ENCODE peak calls at places on chromosomes 12 and 14, in four cellular contexts. I is foreskin fibroblast, F is ovary, D is PC-9. T is an unnamed sample.

GRCh38 chr12:110575326-110575725 is 7.8 kb downstream of the PPTC7 start:
- DNase-seq in I (no peak), F (no peak), D (peak), T (no peak)

GRCh38 chr12:15830538-15830937 is 41.4 kb upstream of the EPS8 start:
- DNase-seq in I (no peak), F (no peak), D (no peak), T (no peak)

GRCh38 chr14:91257328-91258020 is 13.0 kb upstream of the GPR68 start:
- DNase-seq in I (no peak), F (no peak), D (no peak), T (no peak)

GRCh38 chr12:87155616-87156015 is 873.6 kb downstream of the C12orf50 start:
- DNase-seq in I (no peak), F (no peak), D (peak), T (no peak)

GRCh38 chr12:10305411-10305810 is 2.3 kb upstream of the KLRD1 start:
- DNase-seq in I (no peak), F (no peak), D (no peak), T (no peak)

GRCh38 chr12:122421815-122422737 is at the start of gene CLIP1:
- DNase-seq in I (peak), F (peak), D (peak), T (peak)

GRCh38 chr12:29148958-29149690 is at the start of gene FAR2:
- DNase-seq in I (peak), F (peak), D (peak), T (peak)

GRCh38 chr14:81727243-81727642 is 193.6 kb upstream of the SEL1L start:
- DNase-seq in I (no peak), F (no peak), D (no peak), T (no peak)

GRCh38 chr12:91219919-91220318 is 37.3 kb upstream of the DCN start:
- DNase-seq in I (no peak), F (no peak), D (no peak), T (no peak)

GRCh38 chr12:64675795-64676194 is 65.5 kb downstream of the RASSF3 start:
- DNase-seq in I (no peak), F (no peak), D (peak), T (no peak)

GRCh38 chr12:79367016-79367575 is 323.7 kb downstream of the PAWR start:
- DNase-seq in I (no peak), F (no peak), D (peak), T (no peak)

GRCh38 chr12:116182359-116183063 is 95.0 kb downstream of the MED13L start:
- DNase-seq in I (no peak), F (no peak), D (no peak), T (no peak)

GRCh38 chr12:87119713-87120112 is 863.5 kb upstream of the MGAT4C start:
- DNase-seq in I (no peak), F (no peak), D (no peak), T (no peak)

GRCh38 chr14:105888784-105889665 is 362.6 kb downstream of the TMEM121 start:
- DNase-seq in I (no peak), F (peak), D (no peak), T (no peak)

GRCh38 chr12:19894049-19894448 is 454.8 kb downstream of the AEBP2 start:
- DNase-seq in I (no peak), F (no peak), D (no peak), T (no peak)

GRCh38 chr14:90641111-90642010 is 174.9 kb downstream of the TTC7B start:
- DNase-seq in I (no peak), F (no peak), D (no peak), T (peak)

GRCh38 chr12:106583578-106584103 is 837 bp downstream of the RFX4 start:
- DNase-seq in I (no peak), F (no peak), D (no peak), T (peak)

GRCh38 chr12:54019111-54019811 is 9.0 kb upstream of the HOXC6 start:
- DNase-seq in I (no peak), F (peak), D (no peak), T (no peak)

GRCh38 chr14:20614038-20614840 is 23.1 kb upstream of the RNASE12 start:
- DNase-seq in I (no peak), F (peak), D (no peak), T (no peak)

GRCh38 chr12:105761075-105761474 is 377.7 kb downstream of the NUAK1 start:
- DNase-seq in I (no peak), F (no peak), D (no peak), T (no peak)

GRCh38 chr14:66831190-66831589 is 323.2 kb downstream of the GPHN start:
- DNase-seq in I (no peak), F (no peak), D (no peak), T (no peak)

GRCh38 chr12:67634167-67634793 is 14.3 kb upstream of the DYRK2 start:
- DNase-seq in I (no peak), F (no peak), D (no peak), T (no peak)

GRCh38 chr12:6062427-6063378 is 61.8 kb downstream of the VWF start:
- DNase-seq in I (peak), F (no peak), D (no peak), T (peak)

GRCh38 chr12:953776-954175 is 4.3 kb upstream of the RAD52 start:
- DNase-seq in I (peak), F (no peak), D (peak), T (no peak)

GRCh38 chr12:108702534-108702933 is 28.8 kb downstream of the CORO1C start:
- DNase-seq in I (no peak), F (no peak), D (no peak), T (no peak)

GRCh38 chr14:93566065-93566693 is 135.4 kb downstream of the UNC79 start:
- DNase-seq in I (no peak), F (no peak), D (no peak), T (no peak)

GRCh38 chr14:68557648-68558047 is 235.2 kb downstream of the ZFP36L1 start:
- DNase-seq in I (no peak), F (no peak), D (no peak), T (no peak)

GRCh38 chr12:76108356-76108755 is 23.9 kb upstream of the NAP1L1 start:
- DNase-seq in I (no peak), F (no peak), D (peak), T (no peak)

GRCh38 chr12:104177336-104177662 is 38.3 kb upstream of the TXNRD1 start:
- DNase-seq in I (no peak), F (no peak), D (no peak), T (no peak)

GRCh38 chr12:49554266-49554665 is 13.7 kb downstream of the MCRS1 start:
- DNase-seq in I (no peak), F (no peak), D (no peak), T (no peak)

GRCh38 chr12:57549909-57550627 is at the start of gene KIF5A:
- DNase-seq in I (no peak), F (no peak), D (no peak), T (peak)

GRCh38 chr14:90087433-90087832 is 25.6 kb downstream of the KCNK13 start:
- DNase-seq in I (peak), F (no peak), D (peak), T (no peak)

GRCh38 chr14:37583358-37584210 is 11.5 kb downstream of the FOXA1 start:
- DNase-seq in I (no peak), F (no peak), D (no peak), T (no peak)

GRCh38 chr14:75200451-75200850 is 24.0 kb upstream of the TMED10 start:
- DNase-seq in I (no peak), F (no peak), D (peak), T (no peak)

GRCh38 chr12:45125997-45126396 is 75.1 kb upstream of the DBX2 start:
- DNase-seq in I (no peak), F (no peak), D (peak), T (no peak)
- TF ChIP-seq CTCF in I (no peak), F (no peak), D (no peak), T (no peak)

GRCh38 chr14:101380512-101380911 is 180.8 kb upstream of the DIO3 start:
- DNase-seq in I (no peak), F (no peak), D (no peak), T (no peak)

GRCh38 chr14:101377069-101377468 is 184.2 kb upstream of the DIO3 start:
- DNase-seq in I (no peak), F (no peak), D (no peak), T (no peak)

GRCh38 chr14:101379842-101380241 is 181.5 kb upstream of the DIO3 start:
- DNase-seq in I (no peak), F (no peak), D (no peak), T (no peak)

GRCh38 chr14:101383737-101384338 is 177.5 kb upstream of the DIO3 start:
- DNase-seq in I (no peak), F (no peak), D (no peak), T (no peak)

GRCh38 chr14:101380940-101381339 is 180.4 kb upstream of the DIO3 start:
- DNase-seq in I (no peak), F (no peak), D (no peak), T (no peak)
- TF ChIP-seq CTCF in I (no peak), F (no peak), D (no peak), T (no peak)

GRCh38 chr12:61538951-61539350 is 721.3 kb upstream of the USP15 start:
- DNase-seq in I (no peak), F (no peak), D (no peak), T (no peak)
- TF ChIP-seq CTCF in I (no peak), F (no peak), D (peak), T (peak)

DNA sequence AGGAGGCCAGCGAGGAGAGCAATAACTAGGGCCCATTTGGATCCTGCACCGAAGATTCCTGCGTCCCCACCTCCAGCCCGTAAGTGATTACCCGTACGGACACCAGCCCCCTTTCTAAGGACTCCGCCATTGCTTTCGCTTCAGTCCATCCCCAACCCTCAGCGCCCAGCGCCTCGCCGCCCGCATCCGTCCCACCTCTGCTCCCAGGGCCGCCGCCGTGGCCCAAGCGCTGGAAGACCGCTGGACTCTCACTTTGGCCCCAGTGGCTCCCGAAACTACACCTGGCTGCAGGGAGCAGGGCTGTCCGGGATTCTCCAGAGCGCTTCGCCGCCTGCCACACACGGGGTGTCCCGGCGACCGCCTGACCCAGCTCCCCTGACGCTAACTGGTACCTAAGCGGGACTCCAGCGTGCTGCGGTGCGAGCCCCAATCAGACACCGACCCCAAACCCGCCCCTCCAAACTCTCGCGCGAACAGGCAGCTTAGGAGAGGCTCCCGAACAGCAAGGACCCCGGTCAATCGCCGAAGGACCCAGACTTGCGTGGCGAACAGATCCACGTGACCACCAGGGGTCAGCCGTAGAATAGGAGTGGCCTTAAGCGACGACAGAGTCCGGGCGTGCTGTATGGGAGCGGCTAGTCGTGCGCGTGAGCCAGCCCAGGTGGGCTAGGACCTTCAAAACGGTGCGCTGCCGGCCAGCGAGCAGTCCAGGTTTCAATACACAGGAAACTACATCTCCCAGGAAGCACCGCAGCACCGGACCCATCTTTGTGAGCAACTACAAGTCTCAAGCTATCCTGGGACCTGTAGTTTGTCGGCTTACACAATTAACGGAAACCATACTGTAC is at the start of gene CNPY2:
- DNase-seq in I (peak), F (peak), D (peak), T (peak)
- TF ChIP-seq CTCF in I (no peak), F (no peak), D (no peak), T (peak)

GRCh38 chr14:73025544-73025943 is 1.4 kb downstream of the ZFYVE1 start:
- DNase-seq in I (peak), F (no peak), D (no peak), T (no peak)
- TF ChIP-seq CTCF in I (no peak), F (no peak), D (no peak), T (no peak)

DNA sequence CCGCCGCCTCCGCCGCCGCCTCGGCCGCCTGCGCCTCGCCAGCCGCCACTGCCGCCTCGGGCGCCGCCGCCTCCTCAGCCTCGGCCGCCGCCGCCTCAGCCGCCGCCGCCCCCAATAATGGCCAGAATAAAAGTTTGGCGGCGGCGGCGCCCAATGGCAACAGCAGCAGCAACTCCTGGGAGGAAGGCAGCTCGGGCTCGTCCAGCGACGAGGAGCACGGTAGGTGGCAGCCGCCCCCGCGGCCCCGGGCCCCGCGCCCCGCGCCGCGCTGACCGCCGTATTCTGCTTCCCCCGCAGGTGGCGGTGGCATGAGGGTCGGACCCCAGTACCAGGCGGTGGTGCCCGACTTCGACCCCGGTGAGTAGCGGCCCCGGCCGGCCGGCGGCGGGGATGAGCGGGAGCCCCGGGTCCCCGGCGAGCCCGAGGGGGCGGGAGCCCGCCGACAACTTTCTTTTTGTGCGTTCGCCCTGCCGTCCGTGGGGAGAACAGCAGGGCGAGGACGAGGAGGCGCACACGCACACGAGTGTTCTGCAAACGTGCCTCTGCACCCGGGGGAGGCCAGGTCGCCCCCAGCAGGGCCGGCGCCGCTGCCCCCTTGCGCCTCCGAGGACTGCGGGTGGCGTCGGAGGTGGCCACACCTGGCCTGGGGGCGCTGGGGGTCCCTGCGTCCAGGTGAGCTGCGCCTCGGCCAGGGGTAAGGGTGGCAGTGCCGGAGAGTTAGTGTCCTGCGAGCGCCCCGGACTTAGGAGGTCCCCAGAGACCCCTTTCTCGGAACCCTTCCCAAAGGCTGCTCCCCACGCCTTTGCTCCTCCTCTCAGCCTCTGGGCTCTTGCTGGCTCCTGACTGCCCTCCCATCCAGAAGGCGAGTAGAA is 756 bp downstream of the RCOR1 start:
- DNase-seq in I (no peak), F (peak), D (no peak), T (peak)
- TF ChIP-seq CTCF in I (peak), F (no peak), D (peak), T (peak)

GRCh38 chr12:51913071-51914033 is 6.0 kb downstream of the ACVRL1 start:
- DNase-seq in I (no peak), F (no peak), D (no peak), T (no peak)
- TF ChIP-seq CTCF in I (no peak), F (no peak), D (no peak), T (no peak)

GRCh38 chr14:41606249-41607118 is at the start of gene LRFN5:
- DNase-seq in I (no peak), F (peak), D (no peak), T (peak)
- TF ChIP-seq CTCF in I (no peak), F (no peak), D (no peak), T (no peak)